ENCODE peak calls at places on chromosomes 2 and 18, in eight cellular contexts. One of them, this sample, is unnamed.

GRCh38 chr18:60649107-60649506 is 276.5 kb upstream of the MC4R start:
- DNase-seq in NCI-H446 treated with DMSO at 0.1 percent for 48 hours: no peak
- DNase-seq in ELR: no peak
- DNase-seq in cardiac fibroblast: no peak
- DNase-seq in activated effector memory CD4-positive, alpha-beta T cell treated with anti-CD3 and anti-CD28 coated beads, Interleukin-2, amount 50 U/mL, for 16 hours: no peak
- DNase-seq in GM04503: no peak
- DNase-seq in adrenal gland: no peak
- DNase-seq in tibial artery: no peak
- DNase-seq in this sample: no peak

GRCh38 chr2:160338891-160339290 is 138.8 kb upstream of the ITGB6 start:
- DNase-seq in NCI-H446 treated with DMSO at 0.1 percent for 48 hours: no peak
- DNase-seq in ELR: no peak
- DNase-seq in cardiac fibroblast: peak
- DNase-seq in activated effector memory CD4-positive, alpha-beta T cell treated with anti-CD3 and anti-CD28 coated beads, Interleukin-2, amount 50 U/mL, for 16 hours: no peak
- DNase-seq in GM04503: no peak
- DNase-seq in adrenal gland: no peak
- DNase-seq in tibial artery: peak
- DNase-seq in this sample: no peak

GRCh38 chr2:246489-247145 is 17.2 kb downstream of the SH3YL1 start:
- DNase-seq in NCI-H446 treated with DMSO at 0.1 percent for 48 hours: no peak
- DNase-seq in ELR: peak
- DNase-seq in cardiac fibroblast: peak
- DNase-seq in activated effector memory CD4-positive, alpha-beta T cell treated with anti-CD3 and anti-CD28 coated beads, Interleukin-2, amount 50 U/mL, for 16 hours: no peak
- DNase-seq in GM04503: peak
- DNase-seq in adrenal gland: peak
- DNase-seq in tibial artery: no peak
- DNase-seq in this sample: peak

GRCh38 chr2:138829326-138829725 is 49.1 kb upstream of the NXPH2 start:
- DNase-seq in NCI-H446 treated with DMSO at 0.1 percent for 48 hours: peak
- DNase-seq in ELR: peak
- DNase-seq in cardiac fibroblast: peak
- DNase-seq in activated effector memory CD4-positive, alpha-beta T cell treated with anti-CD3 and anti-CD28 coated beads, Interleukin-2, amount 50 U/mL, for 16 hours: peak
- DNase-seq in GM04503: no peak
- DNase-seq in adrenal gland: no peak
- DNase-seq in tibial artery: no peak
- DNase-seq in this sample: peak

GRCh38 chr2:35973737-35974132 is 381.8 kb upstream of the CRIM1 start:
- DNase-seq in NCI-H446 treated with DMSO at 0.1 percent for 48 hours: no peak
- DNase-seq in ELR: no peak
- DNase-seq in cardiac fibroblast: peak
- DNase-seq in activated effector memory CD4-positive, alpha-beta T cell treated with anti-CD3 and anti-CD28 coated beads, Interleukin-2, amount 50 U/mL, for 16 hours: no peak
- DNase-seq in GM04503: no peak
- DNase-seq in adrenal gland: no peak
- DNase-seq in tibial artery: no peak
- DNase-seq in this sample: no peak

GRCh38 chr2:88735133-88735532 is 43.7 kb downstream of the RPIA start:
- DNase-seq in NCI-H446 treated with DMSO at 0.1 percent for 48 hours: no peak
- DNase-seq in ELR: no peak
- DNase-seq in cardiac fibroblast: peak
- DNase-seq in activated effector memory CD4-positive, alpha-beta T cell treated with anti-CD3 and anti-CD28 coated beads, Interleukin-2, amount 50 U/mL, for 16 hours: no peak
- DNase-seq in GM04503: no peak
- DNase-seq in adrenal gland: no peak
- DNase-seq in tibial artery: no peak
- DNase-seq in this sample: no peak

GRCh38 chr2:102141011-102141914 is 1.3 kb upstream of the IL1R1 start:
- DNase-seq in NCI-H446 treated with DMSO at 0.1 percent for 48 hours: no peak
- DNase-seq in ELR: peak
- DNase-seq in cardiac fibroblast: peak
- DNase-seq in activated effector memory CD4-positive, alpha-beta T cell treated with anti-CD3 and anti-CD28 coated beads, Interleukin-2, amount 50 U/mL, for 16 hours: no peak
- DNase-seq in GM04503: peak
- DNase-seq in adrenal gland: no peak
- DNase-seq in tibial artery: no peak
- DNase-seq in this sample: peak

GRCh38 chr2:120825370-120826259 is 89.9 kb downstream of the GLI2 start:
- DNase-seq in NCI-H446 treated with DMSO at 0.1 percent for 48 hours: peak
- DNase-seq in ELR: peak
- DNase-seq in cardiac fibroblast: peak
- DNase-seq in activated effector memory CD4-positive, alpha-beta T cell treated with anti-CD3 and anti-CD28 coated beads, Interleukin-2, amount 50 U/mL, for 16 hours: peak
- DNase-seq in GM04503: no peak
- DNase-seq in adrenal gland: no peak
- DNase-seq in tibial artery: peak
- DNase-seq in this sample: no peak

GRCh38 chr2:19667085-19667484 is 234.7 kb downstream of the TTC32 start:
- DNase-seq in NCI-H446 treated with DMSO at 0.1 percent for 48 hours: no peak
- DNase-seq in ELR: peak
- DNase-seq in cardiac fibroblast: peak
- DNase-seq in activated effector memory CD4-positive, alpha-beta T cell treated with anti-CD3 and anti-CD28 coated beads, Interleukin-2, amount 50 U/mL, for 16 hours: no peak
- DNase-seq in GM04503: no peak
- DNase-seq in adrenal gland: no peak
- DNase-seq in tibial artery: no peak
- DNase-seq in this sample: no peak

GRCh38 chr2:26970244-26970927 is at the start of gene MAPRE3:
- DNase-seq in NCI-H446 treated with DMSO at 0.1 percent for 48 hours: peak
- DNase-seq in ELR: peak
- DNase-seq in cardiac fibroblast: peak
- DNase-seq in activated effector memory CD4-positive, alpha-beta T cell treated with anti-CD3 and anti-CD28 coated beads, Interleukin-2, amount 50 U/mL, for 16 hours: peak
- DNase-seq in GM04503: no peak
- DNase-seq in adrenal gland: peak
- DNase-seq in tibial artery: peak
- DNase-seq in this sample: peak

GRCh38 chr18:741931-742512 is 29.6 kb upstream of the ENOSF1 start:
- DNase-seq in NCI-H446 treated with DMSO at 0.1 percent for 48 hours: peak
- DNase-seq in ELR: peak
- DNase-seq in cardiac fibroblast: peak
- DNase-seq in activated effector memory CD4-positive, alpha-beta T cell treated with anti-CD3 and anti-CD28 coated beads, Interleukin-2, amount 50 U/mL, for 16 hours: no peak
- DNase-seq in GM04503: no peak
- DNase-seq in adrenal gland: no peak
- DNase-seq in tibial artery: no peak
- DNase-seq in this sample: peak

GRCh38 chr2:84160461-84160860 is 298.6 kb downstream of the SUCLG1 start:
- DNase-seq in NCI-H446 treated with DMSO at 0.1 percent for 48 hours: no peak
- DNase-seq in ELR: no peak
- DNase-seq in cardiac fibroblast: no peak
- DNase-seq in activated effector memory CD4-positive, alpha-beta T cell treated with anti-CD3 and anti-CD28 coated beads, Interleukin-2, amount 50 U/mL, for 16 hours: no peak
- DNase-seq in GM04503: no peak
- DNase-seq in adrenal gland: no peak
- DNase-seq in tibial artery: no peak
- DNase-seq in this sample: no peak

GRCh38 chr2:182831097-182831496 is 35.3 kb downstream of the FRZB start:
- DNase-seq in NCI-H446 treated with DMSO at 0.1 percent for 48 hours: no peak
- DNase-seq in ELR: no peak
- DNase-seq in cardiac fibroblast: no peak
- DNase-seq in activated effector memory CD4-positive, alpha-beta T cell treated with anti-CD3 and anti-CD28 coated beads, Interleukin-2, amount 50 U/mL, for 16 hours: no peak
- DNase-seq in GM04503: no peak
- DNase-seq in adrenal gland: no peak
- DNase-seq in tibial artery: no peak
- DNase-seq in this sample: no peak

GRCh38 chr2:174697267-174697666 is 67.0 kb downstream of the CHRNA1 start:
- DNase-seq in NCI-H446 treated with DMSO at 0.1 percent for 48 hours: peak
- DNase-seq in ELR: peak
- DNase-seq in cardiac fibroblast: peak
- DNase-seq in activated effector memory CD4-positive, alpha-beta T cell treated with anti-CD3 and anti-CD28 coated beads, Interleukin-2, amount 50 U/mL, for 16 hours: peak
- DNase-seq in GM04503: no peak
- DNase-seq in adrenal gland: peak
- DNase-seq in tibial artery: no peak
- DNase-seq in this sample: peak

GRCh38 chr18:46269275-46269674 is 165.1 kb downstream of the HAUS1 start:
- DNase-seq in NCI-H446 treated with DMSO at 0.1 percent for 48 hours: no peak
- DNase-seq in ELR: no peak
- DNase-seq in cardiac fibroblast: no peak
- DNase-seq in activated effector memory CD4-positive, alpha-beta T cell treated with anti-CD3 and anti-CD28 coated beads, Interleukin-2, amount 50 U/mL, for 16 hours: no peak
- DNase-seq in GM04503: no peak
- DNase-seq in adrenal gland: no peak
- DNase-seq in tibial artery: no peak
- DNase-seq in this sample: no peak

GRCh38 chr18:2914185-2914584 is 67.4 kb downstream of the EMILIN2 start:
- DNase-seq in NCI-H446 treated with DMSO at 0.1 percent for 48 hours: no peak
- DNase-seq in ELR: no peak
- DNase-seq in cardiac fibroblast: no peak
- DNase-seq in activated effector memory CD4-positive, alpha-beta T cell treated with anti-CD3 and anti-CD28 coated beads, Interleukin-2, amount 50 U/mL, for 16 hours: peak
- DNase-seq in GM04503: no peak
- DNase-seq in adrenal gland: no peak
- DNase-seq in tibial artery: no peak
- DNase-seq in this sample: peak

GRCh38 chr2:150911766-150912280 is 349.8 kb downstream of the RBM43 start:
- DNase-seq in NCI-H446 treated with DMSO at 0.1 percent for 48 hours: no peak
- DNase-seq in ELR: peak
- DNase-seq in cardiac fibroblast: peak
- DNase-seq in activated effector memory CD4-positive, alpha-beta T cell treated with anti-CD3 and anti-CD28 coated beads, Interleukin-2, amount 50 U/mL, for 16 hours: no peak
- DNase-seq in GM04503: peak
- DNase-seq in adrenal gland: peak
- DNase-seq in tibial artery: peak
- DNase-seq in this sample: peak

GRCh38 chr2:10159486-10160160 is 37.1 kb downstream of the RRM2 start:
- DNase-seq in NCI-H446 treated with DMSO at 0.1 percent for 48 hours: no peak
- DNase-seq in ELR: no peak
- DNase-seq in cardiac fibroblast: no peak
- DNase-seq in activated effector memory CD4-positive, alpha-beta T cell treated with anti-CD3 and anti-CD28 coated beads, Interleukin-2, amount 50 U/mL, for 16 hours: no peak
- DNase-seq in GM04503: no peak
- DNase-seq in adrenal gland: no peak
- DNase-seq in tibial artery: no peak
- DNase-seq in this sample: peak

GRCh38 chr2:105792561-105792960 is 47.8 kb downstream of the NCK2 start:
- DNase-seq in NCI-H446 treated with DMSO at 0.1 percent for 48 hours: no peak
- DNase-seq in ELR: no peak
- DNase-seq in cardiac fibroblast: no peak
- DNase-seq in activated effector memory CD4-positive, alpha-beta T cell treated with anti-CD3 and anti-CD28 coated beads, Interleukin-2, amount 50 U/mL, for 16 hours: peak
- DNase-seq in GM04503: no peak
- DNase-seq in adrenal gland: no peak
- DNase-seq in tibial artery: no peak
- DNase-seq in this sample: no peak

GRCh38 chr2:143954208-143954607 is 565.7 kb downstream of the ZEB2 start:
- DNase-seq in NCI-H446 treated with DMSO at 0.1 percent for 48 hours: peak
- DNase-seq in ELR: peak
- DNase-seq in cardiac fibroblast: peak
- DNase-seq in activated effector memory CD4-positive, alpha-beta T cell treated with anti-CD3 and anti-CD28 coated beads, Interleukin-2, amount 50 U/mL, for 16 hours: no peak
- DNase-seq in GM04503: no peak
- DNase-seq in adrenal gland: no peak
- DNase-seq in tibial artery: no peak
- DNase-seq in this sample: no peak

GRCh38 chr2:168378960-168379669 is 77.0 kb upstream of the CERS6 start:
- DNase-seq in NCI-H446 treated with DMSO at 0.1 percent for 48 hours: no peak
- DNase-seq in ELR: no peak
- DNase-seq in cardiac fibroblast: no peak
- DNase-seq in activated effector memory CD4-positive, alpha-beta T cell treated with anti-CD3 and anti-CD28 coated beads, Interleukin-2, amount 50 U/mL, for 16 hours: no peak
- DNase-seq in GM04503: no peak
- DNase-seq in adrenal gland: no peak
- DNase-seq in tibial artery: no peak
- DNase-seq in this sample: no peak

GRCh38 chr18:32095571-32096229 is 4.0 kb downstream of the RNF138 start:
- DNase-seq in NCI-H446 treated with DMSO at 0.1 percent for 48 hours: no peak
- DNase-seq in ELR: no peak
- DNase-seq in cardiac fibroblast: no peak
- DNase-seq in activated effector memory CD4-positive, alpha-beta T cell treated with anti-CD3 and anti-CD28 coated beads, Interleukin-2, amount 50 U/mL, for 16 hours: no peak
- DNase-seq in GM04503: no peak
- DNase-seq in adrenal gland: no peak
- DNase-seq in tibial artery: no peak
- DNase-seq in this sample: no peak

GRCh38 chr2:15159751-15160177 is 401.4 kb downstream of the NBAS start:
- DNase-seq in NCI-H446 treated with DMSO at 0.1 percent for 48 hours: peak
- DNase-seq in ELR: peak
- DNase-seq in cardiac fibroblast: peak
- DNase-seq in activated effector memory CD4-positive, alpha-beta T cell treated with anti-CD3 and anti-CD28 coated beads, Interleukin-2, amount 50 U/mL, for 16 hours: no peak
- DNase-seq in GM04503: no peak
- DNase-seq in adrenal gland: peak
- DNase-seq in tibial artery: no peak
- DNase-seq in this sample: peak

GRCh38 chr2:10036095-10036879 is 7.1 kb upstream of the KLF11 start:
- DNase-seq in NCI-H446 treated with DMSO at 0.1 percent for 48 hours: peak
- DNase-seq in ELR: peak
- DNase-seq in cardiac fibroblast: peak
- DNase-seq in activated effector memory CD4-positive, alpha-beta T cell treated with anti-CD3 and anti-CD28 coated beads, Interleukin-2, amount 50 U/mL, for 16 hours: peak
- DNase-seq in GM04503: no peak
- DNase-seq in adrenal gland: peak
- DNase-seq in tibial artery: peak
- DNase-seq in this sample: peak

GRCh38 chr2:84830095-84830494 is 50.8 kb downstream of the TRABD2A start:
- DNase-seq in NCI-H446 treated with DMSO at 0.1 percent for 48 hours: no peak
- DNase-seq in ELR: peak
- DNase-seq in cardiac fibroblast: no peak
- DNase-seq in activated effector memory CD4-positive, alpha-beta T cell treated with anti-CD3 and anti-CD28 coated beads, Interleukin-2, amount 50 U/mL, for 16 hours: no peak
- DNase-seq in GM04503: no peak
- DNase-seq in adrenal gland: peak
- DNase-seq in tibial artery: peak
- DNase-seq in this sample: no peak